ENCODE peak calls at places on chromosomes 1 and 21, in seven cellular contexts. N, K, Z, D, J, L and X are unnamed samples.
A peak's percentile ranks its signal among the peaks of the same experiment; 100 is the strongest.

GRCh38 chr1:109472779-109473178 is 6.4 kb downstream of the SYPL2 start:
- DNase-seq in N (no peak), L (no peak), D (no peak), Z (no peak), J (no peak), K (no peak), X (no peak)

GRCh38 chr1:41935226-41935625 is 16.5 kb upstream of the HIVEP3 start:
- DNase-seq in Z (no peak), K (peak; percentile 34), J (peak; percentile 23), D (no peak), N (no peak), L (no peak), X (no peak)

GRCh38 chr1:158124034-158124433 is 56.7 kb upstream of the CD1D start:
- DNase-seq in J (no peak), D (no peak), K (peak; percentile 9), Z (no peak), L (no peak), N (no peak), X (peak; percentile 59)

GRCh38 chr1:28900562-28900961 is 13.8 kb upstream of the EPB41 start:
- DNase-seq in D (no peak), Z (no peak), L (no peak), N (no peak), K (no peak), J (no peak), X (no peak)

GRCh38 chr21:46188226-46189212 is 4.3 kb upstream of the SPATC1L start:
- DNase-seq in Z (peak; percentile 56), D (no peak), L (peak; percentile 68), N (peak; percentile 63), K (peak; percentile 58), J (peak; percentile 74), X (peak; percentile 87)

GRCh38 chr21:29377266-29377665 is 78.5 kb downstream of the BACH1 start:
- DNase-seq in Z (no peak), J (no peak), D (no peak), K (no peak), L (no peak), N (no peak), X (no peak)

GRCh38 chr1:46520063-46520911 is 30.7 kb downstream of the DMBX1 start:
- DNase-seq in K (peak; percentile 75), Z (peak; percentile 82), J (peak; percentile 72), L (peak; percentile 29), N (peak; percentile 68), D (no peak), X (peak; percentile 59)

GRCh38 chr1:47934243-47934805 is 62.9 kb downstream of the TRABD2B start:
- DNase-seq in L (no peak), Z (no peak), N (peak; percentile 41), D (no peak), J (peak; percentile 2), K (no peak), X (peak; percentile 57)

GRCh38 chr1:71950579-71950978 is 331.8 kb downstream of the NEGR1 start:
- DNase-seq in D (no peak), L (no peak), Z (no peak), K (no peak), N (no peak), J (no peak), X (no peak)

GRCh38 chr1:75615664-75616435 is 4.9 kb upstream of the SLC44A5 start:
- DNase-seq in K (peak; percentile 21), Z (peak; percentile 64), L (peak; percentile 61), N (peak; percentile 42), J (peak; percentile 43), D (peak; percentile 73), X (peak; percentile 51)

GRCh38 chr1:43879996-43880395 is 53.6 kb upstream of the ARTN start:
- DNase-seq in L (no peak), N (no peak), D (no peak), J (no peak), Z (no peak), K (no peak), X (peak; percentile 50)

GRCh38 chr1:246587606-246588005 is 21.4 kb downstream of the CNST start:
- DNase-seq in Z (no peak), N (no peak), L (peak; percentile 17), J (peak; percentile 58), K (peak; percentile 72), D (no peak), X (no peak)

GRCh38 chr1:87927391-87928073 is 598.9 kb downstream of the LMO4 start:
- DNase-seq in D (no peak), Z (no peak), J (no peak), K (no peak), L (no peak), N (no peak), X (peak; percentile 60)

GRCh38 chr1:8631163-8631562 is 186.3 kb downstream of the RERE start:
- DNase-seq in K (peak; percentile 10), Z (no peak), D (no peak), N (no peak), J (peak; percentile 38), L (peak; percentile 19), X (no peak)

GRCh38 chr1:203427451-203427850 is 48.2 kb upstream of the PRELP start:
- DNase-seq in K (no peak), J (no peak), Z (no peak), L (peak; percentile 74), N (no peak), D (no peak), X (no peak)

GRCh38 chr1:84223751-84224432 is 77.6 kb upstream of the SAMD13 start:
- DNase-seq in K (peak; percentile 51), J (no peak), D (no peak), N (no peak), L (no peak), Z (no peak), X (peak; percentile 12)

GRCh38 chr1:214427871-214428277 is 123.5 kb downstream of the PTPN14 start:
- DNase-seq in L (no peak), K (peak; percentile 98), D (no peak), J (peak; percentile 97), N (peak; percentile 42), Z (no peak), X (peak; percentile 60)

GRCh38 chr1:55478742-55479141 is 263.6 kb upstream of the USP24 start:
- DNase-seq in Z (no peak), N (no peak), D (no peak), L (peak; percentile 14), K (peak; percentile 51), J (peak; percentile 24), X (peak; percentile 19)

GRCh38 chr1:15155760-15156743 is 2.5 kb downstream of the TMEM51 start:
- DNase-seq in D (no peak), L (no peak), J (peak; percentile 77), N (no peak), K (no peak), Z (no peak), X (no peak)

GRCh38 chr1:169595764-169596711 is 9.8 kb upstream of the F5 start:
- DNase-seq in D (no peak), J (peak; percentile 30), Z (peak; percentile 15), K (peak; percentile 35), N (peak; percentile 74), L (peak; percentile 25), X (peak; percentile 83)

GRCh38 chr1:236733654-236734053 is 47.4 kb downstream of the ACTN2 start:
- DNase-seq in L (no peak), Z (no peak), K (no peak), D (no peak), N (no peak), J (peak; percentile 7), X (no peak)

GRCh38 chr1:214660900-214661299 is 57.9 kb downstream of the CENPF start:
- DNase-seq in Z (no peak), L (peak; percentile 88), J (peak; percentile 87), N (no peak), D (no peak), K (peak; percentile 96), X (peak; percentile 47)

DNA sequence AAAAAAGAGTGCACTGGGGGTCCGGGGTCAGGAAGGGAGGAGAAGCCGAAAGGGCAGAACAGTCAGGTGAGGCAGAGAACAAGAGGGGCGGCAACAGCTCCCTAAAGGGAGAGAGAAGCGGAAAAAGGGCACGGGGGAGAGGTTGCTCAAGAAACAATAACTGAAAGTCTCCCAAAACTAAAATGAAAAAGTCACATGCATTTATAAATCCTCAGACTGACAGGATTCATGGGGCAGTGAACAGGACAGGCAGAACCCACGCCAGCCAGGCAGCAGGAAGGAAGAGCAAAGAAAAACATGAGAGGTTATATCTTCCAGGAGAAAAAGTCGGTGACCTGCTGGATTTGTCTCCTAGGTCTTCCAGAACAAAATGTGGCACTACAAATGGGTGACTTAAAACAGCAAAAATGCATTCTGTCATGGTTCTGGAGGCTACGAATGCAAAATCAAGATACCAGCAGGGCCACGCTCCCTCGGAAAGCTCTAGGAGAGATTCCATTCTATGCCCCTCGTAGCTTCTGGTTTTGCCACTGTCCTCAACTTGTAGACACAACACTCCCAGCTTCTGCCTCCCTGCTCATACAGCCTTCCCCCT is 63.5 kb downstream of the PSMG1 start:
- DNase-seq in N (no peak), L (peak; percentile 82), K (no peak), D (no peak), Z (no peak), J (no peak), X (no peak)
- H3K23ac ChIP-seq in N (no peak overlapping the region), L (no peak overlapping the region), K (no peak overlapping the region), D (no peak overlapping the region), Z (peak overlapping the region; percentile 69), J (no peak overlapping the region), X (no peak overlapping the region)

DNA sequence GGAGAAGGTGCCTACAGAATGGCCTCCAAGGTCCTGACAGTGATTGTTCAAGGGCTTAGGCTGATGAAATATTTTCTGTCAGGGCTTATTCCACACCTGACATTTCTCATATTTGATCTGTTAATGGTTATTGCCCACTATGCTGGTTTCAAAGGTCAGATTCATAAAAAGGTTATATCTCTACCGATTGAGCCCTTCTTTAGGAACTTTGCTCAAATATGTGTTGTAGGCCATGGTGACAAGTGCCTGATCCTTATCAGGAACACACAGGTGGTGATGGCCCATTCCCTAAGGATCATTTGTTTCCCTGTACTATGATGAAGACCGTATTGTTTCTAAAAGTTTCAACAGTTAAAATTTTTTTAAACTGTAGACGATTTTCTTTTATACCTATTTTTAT is 766.4 kb upstream of the ADGRL2 start:
- DNase-seq in K (no peak), Z (no peak), D (no peak), J (no peak), N (no peak), L (no peak), X (no peak)
- H3K23ac ChIP-seq in K (no peak overlapping the region), Z (no peak overlapping the region), D (no peak overlapping the region), J (no peak overlapping the region), N (no peak overlapping the region), L (no peak overlapping the region), X (no peak overlapping the region)

GRCh38 chr1:10614377-10615225 is 139.9 kb downstream of the PEX14 start:
- DNase-seq in N (peak; percentile 18), J (no peak), D (no peak), K (no peak), Z (no peak), L (no peak), X (no peak)
- H3K23ac ChIP-seq in N (no peak overlapping the region), J (no peak overlapping the region), D (no peak overlapping the region), K (no peak overlapping the region), Z (no peak overlapping the region), L (no peak overlapping the region), X (no peak overlapping the region)

GRCh38 chr1:10446790-10447422 is 2.9 kb upstream of the CORT start:
- DNase-seq in D (no peak), K (no peak), L (no peak), Z (no peak), N (no peak), J (no peak), X (no peak)

GRCh38 chr1:10451286-10451685 is 1.5 kb downstream of the CORT start:
- DNase-seq in J (no peak), D (no peak), N (no peak), K (peak; percentile 44), Z (no peak), L (no peak), X (peak; percentile 24)

GRCh38 chr1:10449731-10450130 is at the start of gene CORT:
- DNase-seq in N (no peak), K (no peak), L (no peak), D (no peak), J (no peak), Z (no peak), X (no peak)

GRCh38 chr1:10444795-10445397 is 4.9 kb upstream of the CORT start:
- DNase-seq in N (no peak), Z (no peak), D (no peak), J (no peak), K (no peak), L (peak; percentile 73), X (no peak)

GRCh38 chr1:10450156-10450801 is 448 bp downstream of the CORT start:
- DNase-seq in D (no peak), N (no peak), L (no peak), K (no peak), J (no peak), Z (no peak), X (no peak)
- H3K23ac ChIP-seq in D (no peak overlapping the region), N (no peak overlapping the region), L (peak overlapping the region; percentile 43), K (no peak overlapping the region), J (no peak overlapping the region), Z (peak overlapping the region; percentile 8), X (no peak overlapping the region)